ENCODE peak calls at places on chromosomes 4 and X, in eight cellular contexts. One of them, this sample, is unnamed.
A peak's percentile ranks its signal among the peaks of the same experiment; 100 is the strongest.

GRCh38 chr4:87995435-87995834 is 12.0 kb upstream of the PKD2 start:
- ATAC-seq in right cardiac atrium: no peak
- ATAC-seq in IMR-90: no peak
- ATAC-seq in mucosa of descending colon: no peak
- ATAC-seq in heart left ventricle: no peak
- ATAC-seq in upper lobe of left lung: no peak
- ATAC-seq in A549: no peak
- ATAC-seq in aorta: no peak
- ATAC-seq in this sample: no peak

GRCh38 chr4:73707918-73708577 is 32.3 kb upstream of the CXCL8 start:
- ATAC-seq in right cardiac atrium: peak; percentile 70
- ATAC-seq in IMR-90: peak; percentile 65
- ATAC-seq in mucosa of descending colon: peak; percentile 90
- ATAC-seq in heart left ventricle: no peak
- ATAC-seq in upper lobe of left lung: peak; percentile 74
- ATAC-seq in A549: peak; percentile 78
- ATAC-seq in aorta: peak; percentile 77
- ATAC-seq in this sample: no peak

GRCh38 chr4:188722911-188723310 is 583.7 kb downstream of the TRIML1 start:
- ATAC-seq in right cardiac atrium: no peak
- ATAC-seq in IMR-90: peak; percentile 40
- ATAC-seq in mucosa of descending colon: no peak
- ATAC-seq in heart left ventricle: no peak
- ATAC-seq in upper lobe of left lung: no peak
- ATAC-seq in A549: no peak
- ATAC-seq in aorta: no peak
- ATAC-seq in this sample: no peak

GRCh38 chrX:2395261-2395850 is 105.4 kb downstream of the DHRSX start:
- ATAC-seq in right cardiac atrium: no peak
- ATAC-seq in IMR-90: no peak
- ATAC-seq in mucosa of descending colon: no peak
- ATAC-seq in heart left ventricle: no peak
- ATAC-seq in upper lobe of left lung: no peak
- ATAC-seq in A549: no peak
- ATAC-seq in aorta: no peak
- ATAC-seq in this sample: no peak

GRCh38 chrX:140433582-140433981 is 71.3 kb downstream of the SOX3 start:
- ATAC-seq in right cardiac atrium: peak; percentile 60
- ATAC-seq in IMR-90: no peak
- ATAC-seq in mucosa of descending colon: no peak
- ATAC-seq in heart left ventricle: no peak
- ATAC-seq in upper lobe of left lung: no peak
- ATAC-seq in A549: no peak
- ATAC-seq in aorta: no peak
- ATAC-seq in this sample: no peak

GRCh38 chrX:24253469-24253868 is 60.4 kb downstream of the SUPT20HL2 start:
- ATAC-seq in right cardiac atrium: no peak
- ATAC-seq in IMR-90: no peak
- ATAC-seq in mucosa of descending colon: no peak
- ATAC-seq in heart left ventricle: no peak
- ATAC-seq in upper lobe of left lung: no peak
- ATAC-seq in A549: no peak
- ATAC-seq in aorta: no peak
- ATAC-seq in this sample: no peak

GRCh38 chrX:31603411-31604120 is 531.7 kb upstream of the FTHL17 start:
- ATAC-seq in right cardiac atrium: no peak
- ATAC-seq in IMR-90: no peak
- ATAC-seq in mucosa of descending colon: peak; percentile 59
- ATAC-seq in heart left ventricle: no peak
- ATAC-seq in upper lobe of left lung: no peak
- ATAC-seq in A549: no peak
- ATAC-seq in aorta: no peak
- ATAC-seq in this sample: no peak

GRCh38 chr4:76666940-76667532 is 230.9 kb downstream of the SOWAHB start:
- ATAC-seq in right cardiac atrium: no peak
- ATAC-seq in IMR-90: peak; percentile 64
- ATAC-seq in mucosa of descending colon: peak; percentile 46
- ATAC-seq in heart left ventricle: no peak
- ATAC-seq in upper lobe of left lung: no peak
- ATAC-seq in A549: no peak
- ATAC-seq in aorta: no peak
- ATAC-seq in this sample: no peak

GRCh38 chr4:139054791-139055376 is 39.3 kb downstream of the NOCT start:
- ATAC-seq in right cardiac atrium: no peak
- ATAC-seq in IMR-90: peak; percentile 40
- ATAC-seq in mucosa of descending colon: no peak
- ATAC-seq in heart left ventricle: no peak
- ATAC-seq in upper lobe of left lung: no peak
- ATAC-seq in A549: peak; percentile 7
- ATAC-seq in aorta: no peak
- ATAC-seq in this sample: no peak

GRCh38 chr4:89243741-89244252 is 63.8 kb downstream of the GPRIN3 start:
- ATAC-seq in right cardiac atrium: no peak
- ATAC-seq in IMR-90: no peak
- ATAC-seq in mucosa of descending colon: no peak
- ATAC-seq in heart left ventricle: no peak
- ATAC-seq in upper lobe of left lung: no peak
- ATAC-seq in A549: no peak
- ATAC-seq in aorta: no peak
- ATAC-seq in this sample: no peak

GRCh38 chr4:140061883-140062282 is 92.1 kb downstream of the MAML3 start:
- ATAC-seq in right cardiac atrium: no peak
- ATAC-seq in IMR-90: peak; percentile 12
- ATAC-seq in mucosa of descending colon: no peak
- ATAC-seq in heart left ventricle: no peak
- ATAC-seq in upper lobe of left lung: no peak
- ATAC-seq in A549: peak; percentile 35
- ATAC-seq in aorta: no peak
- ATAC-seq in this sample: no peak

GRCh38 chr4:54657556-54658313 is at the start of gene KIT:
- ATAC-seq in right cardiac atrium: peak; percentile 78
- ATAC-seq in IMR-90: peak; percentile 51
- ATAC-seq in mucosa of descending colon: peak; percentile 62
- ATAC-seq in heart left ventricle: no peak
- ATAC-seq in upper lobe of left lung: peak; percentile 81
- ATAC-seq in A549: peak; percentile 53
- ATAC-seq in aorta: peak; percentile 75
- ATAC-seq in this sample: peak; percentile 46

GRCh38 chrX:46628406-46629371 is 55.1 kb downstream of the CHST7 start:
- ATAC-seq in right cardiac atrium: peak; percentile 82
- ATAC-seq in IMR-90: peak; percentile 70
- ATAC-seq in mucosa of descending colon: peak; percentile 68
- ATAC-seq in heart left ventricle: peak; percentile 77
- ATAC-seq in upper lobe of left lung: peak; percentile 87
- ATAC-seq in A549: no peak
- ATAC-seq in aorta: peak; percentile 72
- ATAC-seq in this sample: peak; percentile 84

GRCh38 chr4:763922-764321 is 58.3 kb downstream of the PCGF3 start:
- ATAC-seq in right cardiac atrium: no peak
- ATAC-seq in IMR-90: no peak
- ATAC-seq in mucosa of descending colon: no peak
- ATAC-seq in heart left ventricle: peak; percentile 15
- ATAC-seq in upper lobe of left lung: no peak
- ATAC-seq in A549: peak; percentile 8
- ATAC-seq in aorta: no peak
- ATAC-seq in this sample: no peak

GRCh38 chr4:89586864-89587263 is 250.1 kb downstream of the SNCA start:
- ATAC-seq in right cardiac atrium: no peak
- ATAC-seq in IMR-90: peak; percentile 48
- ATAC-seq in mucosa of descending colon: no peak
- ATAC-seq in heart left ventricle: no peak
- ATAC-seq in upper lobe of left lung: no peak
- ATAC-seq in A549: no peak
- ATAC-seq in aorta: no peak
- ATAC-seq in this sample: no peak

GRCh38 chrX:17967888-17968287 is 106.8 kb upstream of the RAI2 start:
- ATAC-seq in right cardiac atrium: no peak
- ATAC-seq in IMR-90: no peak
- ATAC-seq in mucosa of descending colon: peak; percentile 51
- ATAC-seq in heart left ventricle: no peak
- ATAC-seq in upper lobe of left lung: no peak
- ATAC-seq in A549: no peak
- ATAC-seq in aorta: no peak
- ATAC-seq in this sample: no peak

GRCh38 chrX:41350976-41351569 is 17.1 kb downstream of the DDX3X start:
- ATAC-seq in right cardiac atrium: peak; percentile 53
- ATAC-seq in IMR-90: no peak
- ATAC-seq in mucosa of descending colon: peak; percentile 23
- ATAC-seq in heart left ventricle: peak; percentile 51
- ATAC-seq in upper lobe of left lung: no peak
- ATAC-seq in A549: peak; percentile 22
- ATAC-seq in aorta: no peak
- ATAC-seq in this sample: no peak

GRCh38 chr4:170005472-170005871 is 20.7 kb downstream of the MFAP3L start:
- ATAC-seq in right cardiac atrium: peak; percentile 45
- ATAC-seq in IMR-90: no peak
- ATAC-seq in mucosa of descending colon: no peak
- ATAC-seq in heart left ventricle: no peak
- ATAC-seq in upper lobe of left lung: no peak
- ATAC-seq in A549: no peak
- ATAC-seq in aorta: peak; percentile 49
- ATAC-seq in this sample: no peak

GRCh38 chr4:61877893-61878292 is 677.8 kb downstream of the ADGRL3 start:
- ATAC-seq in right cardiac atrium: no peak
- ATAC-seq in IMR-90: no peak
- ATAC-seq in mucosa of descending colon: no peak
- ATAC-seq in heart left ventricle: no peak
- ATAC-seq in upper lobe of left lung: no peak
- ATAC-seq in A549: no peak
- ATAC-seq in aorta: no peak
- ATAC-seq in this sample: no peak

GRCh38 chrX:45596190-45596808 is 395.6 kb upstream of the DIPK2B start:
- ATAC-seq in right cardiac atrium: no peak
- ATAC-seq in IMR-90: no peak
- ATAC-seq in mucosa of descending colon: no peak
- ATAC-seq in heart left ventricle: no peak
- ATAC-seq in upper lobe of left lung: no peak
- ATAC-seq in A549: no peak
- ATAC-seq in aorta: no peak
- ATAC-seq in this sample: no peak

GRCh38 chrX:45601052-45601451 is 400.4 kb upstream of the DIPK2B start:
- ATAC-seq in right cardiac atrium: no peak
- ATAC-seq in IMR-90: no peak
- ATAC-seq in mucosa of descending colon: no peak
- ATAC-seq in heart left ventricle: no peak
- ATAC-seq in upper lobe of left lung: no peak
- ATAC-seq in A549: no peak
- ATAC-seq in aorta: no peak
- ATAC-seq in this sample: no peak

GRCh38 chrX:45598841-45599240 is 398.2 kb upstream of the DIPK2B start:
- ATAC-seq in right cardiac atrium: no peak
- ATAC-seq in IMR-90: peak; percentile 74
- ATAC-seq in mucosa of descending colon: no peak
- ATAC-seq in heart left ventricle: no peak
- ATAC-seq in upper lobe of left lung: no peak
- ATAC-seq in A549: no peak
- ATAC-seq in aorta: no peak
- ATAC-seq in this sample: no peak

GRCh38 chrX:45602151-45602550 is 401.5 kb upstream of the DIPK2B start:
- ATAC-seq in right cardiac atrium: no peak
- ATAC-seq in IMR-90: peak; percentile 40
- ATAC-seq in mucosa of descending colon: no peak
- ATAC-seq in heart left ventricle: no peak
- ATAC-seq in upper lobe of left lung: no peak
- ATAC-seq in A549: no peak
- ATAC-seq in aorta: no peak
- ATAC-seq in this sample: peak; percentile 65
- H3K9me3 ChIP-seq in right cardiac atrium: no peaks in the 10 kb centered on the region
- H3K9me3 ChIP-seq in IMR-90: no peaks in the 10 kb centered on the region
- H3K9me3 ChIP-seq in mucosa of descending colon: no peaks in the 10 kb centered on the region
- H3K9me3 ChIP-seq in heart left ventricle: no peaks in the 10 kb centered on the region
- H3K9me3 ChIP-seq in upper lobe of left lung: no peaks in the 10 kb centered on the region
- H3K9me3 ChIP-seq in A549: no peaks in the 10 kb centered on the region
- H3K9me3 ChIP-seq in aorta: no peaks in the 10 kb centered on the region
- H3K9me3 ChIP-seq in this sample: no peaks in the 10 kb centered on the region

GRCh38 chr4:95758001-95758400 is 81.9 kb upstream of the PDHA2 start:
- ATAC-seq in right cardiac atrium: no peak
- ATAC-seq in IMR-90: no peak
- ATAC-seq in mucosa of descending colon: no peak
- ATAC-seq in heart left ventricle: no peak
- ATAC-seq in upper lobe of left lung: no peak
- ATAC-seq in A549: no peak
- ATAC-seq in aorta: no peak
- ATAC-seq in this sample: no peak
- H3K9me3 ChIP-seq in right cardiac atrium: no peaks in the 10 kb centered on the region
- H3K9me3 ChIP-seq in IMR-90: peaks cover 2% of the 10 kb centered on the region
- H3K9me3 ChIP-seq in mucosa of descending colon: no peaks in the 10 kb centered on the region
- H3K9me3 ChIP-seq in heart left ventricle: no peaks in the 10 kb centered on the region
- H3K9me3 ChIP-seq in upper lobe of left lung: no peaks in the 10 kb centered on the region
- H3K9me3 ChIP-seq in A549: no peaks in the 10 kb centered on the region
- H3K9me3 ChIP-seq in aorta: no peaks in the 10 kb centered on the region
- H3K9me3 ChIP-seq in this sample: no peaks in the 10 kb centered on the region

DNA sequence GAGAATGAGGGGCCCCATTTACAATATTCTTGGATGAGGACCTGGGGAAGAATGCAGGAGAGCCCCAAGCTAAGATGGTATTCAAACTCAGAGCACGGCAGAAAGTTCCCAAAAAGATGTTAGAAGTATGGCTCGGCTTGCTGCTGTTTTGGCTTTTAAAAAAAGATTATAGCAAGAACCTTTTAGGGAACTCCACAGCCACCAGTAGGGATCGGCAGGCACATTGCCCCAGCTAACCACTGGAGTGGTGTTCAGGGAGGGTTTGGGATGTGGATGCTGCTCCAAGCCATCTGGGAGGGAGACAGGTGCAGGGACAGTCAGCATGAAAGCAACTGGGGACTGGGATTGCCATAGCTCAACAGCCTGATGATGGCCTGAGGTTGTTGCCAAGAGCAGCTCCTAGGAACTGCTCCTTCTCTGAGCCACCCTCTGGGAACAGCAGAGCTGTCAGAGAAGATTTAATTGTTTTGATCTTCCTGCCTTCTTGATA is 63.0 kb downstream of the SORBS2 start:
- ATAC-seq in right cardiac atrium: no peak
- ATAC-seq in IMR-90: no peak
- ATAC-seq in mucosa of descending colon: no peak
- ATAC-seq in heart left ventricle: no peak
- ATAC-seq in upper lobe of left lung: no peak
- ATAC-seq in A549: no peak
- ATAC-seq in aorta: no peak
- ATAC-seq in this sample: no peak
- H3K9me3 ChIP-seq in right cardiac atrium: no peaks in the 10 kb centered on the region
- H3K9me3 ChIP-seq in IMR-90: no peaks in the 10 kb centered on the region
- H3K9me3 ChIP-seq in mucosa of descending colon: no peaks in the 10 kb centered on the region
- H3K9me3 ChIP-seq in heart left ventricle: no peaks in the 10 kb centered on the region
- H3K9me3 ChIP-seq in upper lobe of left lung: no peaks in the 10 kb centered on the region
- H3K9me3 ChIP-seq in A549: no peaks in the 10 kb centered on the region
- H3K9me3 ChIP-seq in aorta: no peaks in the 10 kb centered on the region
- H3K9me3 ChIP-seq in this sample: no peaks in the 10 kb centered on the region

GRCh38 chrX:1308476-1308875 is 28.1 kb upstream of the IL3RA start:
- ATAC-seq in right cardiac atrium: no peak
- ATAC-seq in IMR-90: no peak
- ATAC-seq in mucosa of descending colon: no peak
- ATAC-seq in heart left ventricle: no peak
- ATAC-seq in upper lobe of left lung: no peak
- ATAC-seq in A549: no peak
- ATAC-seq in aorta: no peak
- ATAC-seq in this sample: no peak
- H3K9me3 ChIP-seq in right cardiac atrium: peaks cover 3% of the 10 kb centered on the region
- H3K9me3 ChIP-seq in IMR-90: peaks cover 12% of the 10 kb centered on the region
- H3K9me3 ChIP-seq in mucosa of descending colon: no peaks in the 10 kb centered on the region
- H3K9me3 ChIP-seq in heart left ventricle: no peaks in the 10 kb centered on the region
- H3K9me3 ChIP-seq in upper lobe of left lung: no peaks in the 10 kb centered on the region
- H3K9me3 ChIP-seq in A549: no peaks in the 10 kb centered on the region
- H3K9me3 ChIP-seq in aorta: no peaks in the 10 kb centered on the region
- H3K9me3 ChIP-seq in this sample: peaks cover 6% of the 10 kb centered on the region